ENCODE peak calls at places on chromosome 4, in five cellular contexts. Q is suprapubic skin, D is lower lobe of right lung, U is Peyer's patch, F is Caco-2. N is an unnamed sample.
A peak's percentile ranks its signal among the peaks of the same experiment; 100 is the strongest.

GRCh38 chr4:33878710-33879109 is 2365.6 kb downstream of the ARAP2 start:
- DNase-seq in Q (no peak), D (no peak), U (no peak), F (no peak), N (no peak)

GRCh38 chr4:13989496-13989895 is 362.0 kb upstream of the BOD1L1 start:
- DNase-seq in Q (no peak), D (no peak), U (no peak), F (no peak), N (no peak)

GRCh38 chr4:148574502-148574901 is 132.3 kb upstream of the NR3C2 start:
- DNase-seq in Q (no peak), D (no peak), U (no peak), F (no peak), N (no peak)

GRCh38 chr4:184011810-184012209 is 106.7 kb downstream of the STOX2 start:
- DNase-seq in Q (no peak), D (no peak), U (no peak), F (no peak), N (no peak)

GRCh38 chr4:107760281-107760947 is 40.4 kb upstream of the PAPSS1 start:
- DNase-seq in Q (no peak), D (peak; percentile 48), U (no peak), F (peak; percentile 44), N (no peak)

GRCh38 chr4:145480257-145480656 is 1.4 kb upstream of the SMAD1 start:
- DNase-seq in Q (no peak), D (no peak), U (no peak), F (no peak), N (no peak)

GRCh38 chr4:148946271-148946670 is 504.1 kb upstream of the NR3C2 start:
- DNase-seq in Q (no peak), D (no peak), U (no peak), F (no peak), N (no peak)

GRCh38 chr4:184193556-184194525 is 23.8 kb downstream of the ENPP6 start:
- DNase-seq in Q (peak; percentile 21), D (no peak), U (no peak), F (no peak), N (no peak)

GRCh38 chr4:121736735-121737351 is 28.1 kb downstream of the SMIM43 start:
- DNase-seq in Q (no peak), D (no peak), U (no peak), F (peak; percentile 47), N (no peak)

GRCh38 chr4:105399535-105400161 is 74.2 kb downstream of the PPA2 start:
- DNase-seq in Q (no peak), D (no peak), U (no peak), F (no peak), N (no peak)

GRCh38 chr4:5399790-5400421 is 308.5 kb downstream of the EVC2 start:
- DNase-seq in Q (no peak), D (no peak), U (no peak), F (no peak), N (no peak)

GRCh38 chr4:1562371-1562770 is 121.7 kb downstream of the FAM53A start:
- DNase-seq in Q (no peak), D (no peak), U (no peak), F (no peak), N (no peak)
- H3K27me3 ChIP-seq in Q (peaks cover 97% of the 10 kb centered on the region), D (peaks cover 82% of the 10 kb centered on the region), U (no peaks in the 10 kb centered on the region), F (no peaks in the 10 kb centered on the region), N (no peaks in the 10 kb centered on the region)

GRCh38 chr4:80459918-80460473 is 124.5 kb downstream of the CFAP299 start:
- DNase-seq in Q (no peak), D (no peak), U (no peak), F (no peak), N (peak; percentile 17)
- H3K36me3 ChIP-seq in Q (no peaks in the 10 kb centered on the region), D (no peaks in the 10 kb centered on the region), U (no peaks in the 10 kb centered on the region), F (no peaks in the 10 kb centered on the region), N (no peaks in the 10 kb centered on the region)

GRCh38 chr4:95984081-95984480 is 144.2 kb downstream of the PDHA2 start:
- DNase-seq in Q (no peak), D (peak; percentile 25), U (no peak), F (no peak), N (no peak)

GRCh38 chr4:95981591-95981990 is 141.7 kb downstream of the PDHA2 start:
- DNase-seq in Q (no peak), D (no peak), U (no peak), F (no peak), N (no peak)

GRCh38 chr4:95985051-95985450 is 145.2 kb downstream of the PDHA2 start:
- DNase-seq in Q (no peak), D (no peak), U (no peak), F (no peak), N (no peak)

GRCh38 chr4:95979961-95980876 is 140.3 kb downstream of the PDHA2 start:
- DNase-seq in Q (no peak), D (no peak), U (no peak), F (no peak), N (no peak)

GRCh38 chr4:95980877-95981360 is 141.0 kb downstream of the PDHA2 start:
- DNase-seq in Q (no peak), D (peak; percentile 18), U (no peak), F (no peak), N (no peak)
- H3K4me3 ChIP-seq in Q (no peak overlapping the region), D (no peak overlapping the region), U (no peak overlapping the region), F (no peak overlapping the region), N (no peak overlapping the region)

DNA sequence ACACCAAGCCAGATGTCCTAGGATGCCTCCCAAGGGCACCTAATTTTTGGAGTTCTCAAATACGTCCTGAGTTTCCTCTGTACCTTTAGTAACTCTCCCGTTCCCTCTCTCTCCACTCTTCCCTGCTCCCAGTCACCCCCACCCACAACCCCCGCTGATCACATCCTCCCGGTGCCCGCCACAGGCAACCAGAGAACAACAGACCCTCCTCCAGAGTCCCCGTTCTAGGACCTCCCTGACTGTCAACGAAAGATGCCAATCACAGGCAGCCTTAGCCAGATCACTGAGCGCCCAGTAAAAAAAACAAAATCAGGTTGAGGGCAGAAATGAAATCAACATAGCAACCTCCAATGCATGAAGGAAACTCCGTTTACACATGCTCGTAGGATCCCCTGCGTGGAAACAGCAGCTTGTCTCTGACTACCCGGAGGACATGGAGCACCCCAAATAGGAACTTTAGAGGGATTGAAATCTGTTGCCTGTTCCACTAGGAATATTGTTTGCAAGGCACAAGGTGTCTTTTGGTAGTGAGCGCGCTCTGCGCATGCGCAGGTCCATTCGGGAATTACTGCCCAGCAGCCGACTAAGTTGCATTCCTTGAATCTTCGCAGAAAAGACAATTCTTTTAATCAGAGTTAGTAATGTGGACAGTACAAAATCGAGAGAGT is at the start of gene GABRB1:
- DNase-seq in Q (no peak), D (peak; percentile 63), U (no peak), F (peak; percentile 59), N (peak; percentile 13)
- H3K27me3 ChIP-seq in Q (peaks cover 24% of the 10 kb centered on the region), D (peaks cover 25% of the 10 kb centered on the region), U (peaks cover 5% of the 10 kb centered on the region), F (no peaks in the 10 kb centered on the region), N (peaks cover 30% of the 10 kb centered on the region)

GRCh38 chr4:82852751-82853053 is 38.3 kb downstream of the SEC31A start:
- DNase-seq in Q (no peak), D (no peak), U (no peak), F (no peak), N (no peak)
- H3K36me3 ChIP-seq in Q (peaks cover 97% of the 10 kb centered on the region), D (peaks cover 100% of the 10 kb centered on the region), U (no peaks in the 10 kb centered on the region), F (peaks cover 1% of the 10 kb centered on the region), N (peaks cover 93% of the 10 kb centered on the region)

DNA sequence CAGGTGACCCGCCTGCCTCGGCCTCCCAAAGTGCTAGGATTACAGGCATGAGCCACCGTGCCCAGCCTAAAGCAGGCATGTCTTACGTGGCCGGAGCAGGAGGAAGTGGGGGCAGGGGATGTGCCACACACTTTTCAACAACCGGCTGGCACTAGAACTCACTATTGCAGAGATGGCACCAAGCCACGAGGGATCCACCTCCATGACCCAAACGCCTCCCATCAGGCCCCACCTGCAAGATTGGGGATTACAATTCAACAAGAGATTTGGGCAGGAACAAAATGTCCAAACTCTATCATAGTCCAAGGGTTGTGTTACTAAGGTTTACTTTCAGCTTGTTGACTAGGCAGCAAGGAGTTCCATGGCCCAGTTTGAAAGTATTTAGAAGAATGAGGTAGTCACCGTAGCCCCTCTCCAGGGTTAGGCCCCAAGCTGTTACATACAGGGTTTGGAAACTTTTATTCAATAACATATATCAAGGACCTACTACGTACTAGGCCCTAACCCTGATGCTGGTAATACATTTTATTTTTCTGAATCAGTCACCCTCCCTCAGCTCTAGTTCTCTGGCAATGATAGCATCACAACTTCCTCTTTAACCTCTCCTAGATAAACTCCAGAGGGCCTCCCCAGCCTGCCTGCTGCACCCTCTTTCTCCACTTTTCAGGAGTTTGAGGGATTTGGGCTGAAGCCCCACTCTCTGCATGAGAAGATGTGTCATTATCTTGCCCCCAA is 18.0 kb upstream of the TBC1D14 start:
- DNase-seq in Q (no peak), D (no peak), U (no peak), F (no peak), N (no peak)
- H3K4me3 ChIP-seq in Q (peak overlapping the region; percentile 21), D (peak overlapping the region; percentile 9), U (peak overlapping the region; percentile 16), F (no peak overlapping the region), N (peak overlapping the region; percentile 27)

GRCh38 chr4:8158710-8159521 is at the start of gene ABLIM2:
- DNase-seq in Q (peak; percentile 98), D (peak; percentile 98), U (peak; percentile 96), F (peak; percentile 97), N (peak; percentile 98)

GRCh38 chr4:8156617-8157016 is 2.0 kb downstream of the ABLIM2 start:
- DNase-seq in Q (no peak), D (no peak), U (no peak), F (no peak), N (no peak)

GRCh38 chr4:8157944-8158709 is 486 bp downstream of the ABLIM2 start:
- DNase-seq in Q (no peak), D (no peak), U (no peak), F (no peak), N (no peak)

GRCh38 chr4:8155660-8156421 is 2.8 kb downstream of the ABLIM2 start:
- DNase-seq in Q (no peak), D (no peak), U (no peak), F (no peak), N (no peak)

GRCh38 chr4:8157496-8157895 is 1.1 kb downstream of the ABLIM2 start:
- DNase-seq in Q (no peak), D (no peak), U (no peak), F (no peak), N (no peak)
- H3K27me3 ChIP-seq in Q (peaks cover 4% of the 10 kb centered on the region), D (peaks cover 12% of the 10 kb centered on the region), U (no peaks in the 10 kb centered on the region), F (no peaks in the 10 kb centered on the region), N (no peaks in the 10 kb centered on the region)

DNA sequence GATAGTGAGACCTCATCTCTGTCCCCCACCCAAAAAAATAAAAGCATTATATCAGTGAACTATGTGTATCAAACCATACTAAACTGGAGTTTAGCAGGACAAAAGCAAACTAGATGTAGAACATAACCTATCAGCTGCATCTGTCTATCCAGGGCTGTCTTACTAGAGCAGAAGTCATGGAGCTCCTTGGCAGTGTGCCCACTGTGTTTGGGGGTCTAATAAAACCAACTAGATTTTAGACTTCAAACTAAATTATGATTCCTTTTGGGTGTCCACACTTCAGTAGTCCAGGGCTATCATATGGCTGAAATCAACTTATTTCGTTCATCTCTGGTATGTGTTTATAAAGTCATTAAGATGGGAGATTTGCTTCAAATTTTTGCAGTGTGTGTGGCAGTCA is 8.2 kb downstream of the SLBP start:
- DNase-seq in Q (no peak), D (no peak), U (no peak), F (no peak), N (no peak)
- H3K36me3 ChIP-seq in Q (peaks cover 66% of the 10 kb centered on the region), D (peaks cover 74% of the 10 kb centered on the region), U (no peaks in the 10 kb centered on the region), F (peaks cover 4% of the 10 kb centered on the region), N (peaks cover 62% of the 10 kb centered on the region)

N was measured in CD4-positive, CD25-positive, alpha-beta regulatory T cell.